ENCODE peak calls at places on chromosomes 7 and 10, in eight cellular contexts. One of them, this sample, is unnamed. For H3K4me1, the result is how much of the 10 kb centered on the place peaks cover.

GRCh38 chr7:13713092-13713491 is 276.4 kb downstream of the ETV1 start:
- DNase-seq in Caco-2: no peak
- DNase-seq in body of pancreas: no peak
- DNase-seq in stomach: no peak
- DNase-seq in mammary epithelial cell: no peak
- DNase-seq in transverse colon: no peak
- DNase-seq in fibroblast of lung: no peak
- DNase-seq in upper lobe of left lung: no peak
- DNase-seq in this sample: no peak

GRCh38 chr10:129470103-129470851 is 3.2 kb downstream of the MGMT start:
- DNase-seq in transverse colon: no peak
- DNase-seq in fibroblast of lung: no peak
- DNase-seq in body of pancreas: peak
- DNase-seq in upper lobe of left lung: no peak
- DNase-seq in Caco-2: peak
- DNase-seq in mammary epithelial cell: no peak
- DNase-seq in stomach: no peak
- DNase-seq in this sample: no peak

GRCh38 chr7:25495342-25495855 is 267.1 kb upstream of the NPVF start:
- DNase-seq in body of pancreas: peak
- DNase-seq in fibroblast of lung: no peak
- DNase-seq in Caco-2: no peak
- DNase-seq in transverse colon: no peak
- DNase-seq in stomach: no peak
- DNase-seq in upper lobe of left lung: peak
- DNase-seq in mammary epithelial cell: no peak
- DNase-seq in this sample: no peak

GRCh38 chr7:157602581-157602980 is 265.8 kb downstream of the DNAJB6 start:
- DNase-seq in transverse colon: no peak
- DNase-seq in upper lobe of left lung: no peak
- DNase-seq in Caco-2: no peak
- DNase-seq in body of pancreas: no peak
- DNase-seq in fibroblast of lung: no peak
- DNase-seq in stomach: no peak
- DNase-seq in mammary epithelial cell: no peak
- DNase-seq in this sample: no peak

GRCh38 chr10:64041185-64041988 is 520.2 kb downstream of the REEP3 start:
- DNase-seq in transverse colon: peak
- DNase-seq in mammary epithelial cell: peak
- DNase-seq in upper lobe of left lung: peak
- DNase-seq in fibroblast of lung: peak
- DNase-seq in stomach: peak
- DNase-seq in Caco-2: peak
- DNase-seq in body of pancreas: peak
- DNase-seq in this sample: peak

GRCh38 chr7:19122018-19122588 is 4.7 kb upstream of the TWIST1 start:
- DNase-seq in upper lobe of left lung: no peak
- DNase-seq in body of pancreas: no peak
- DNase-seq in stomach: no peak
- DNase-seq in fibroblast of lung: peak
- DNase-seq in Caco-2: peak
- DNase-seq in mammary epithelial cell: peak
- DNase-seq in transverse colon: no peak
- DNase-seq in this sample: no peak

GRCh38 chr10:11891776-11892486 is 68.8 kb downstream of the PROSER2 start:
- DNase-seq in stomach: no peak
- DNase-seq in upper lobe of left lung: no peak
- DNase-seq in transverse colon: no peak
- DNase-seq in mammary epithelial cell: no peak
- DNase-seq in fibroblast of lung: no peak
- DNase-seq in Caco-2: no peak
- DNase-seq in body of pancreas: no peak
- DNase-seq in this sample: no peak

GRCh38 chr10:118175148-118175547 is 128.4 kb upstream of the RAB11FIP2 start:
- DNase-seq in Caco-2: no peak
- DNase-seq in mammary epithelial cell: no peak
- DNase-seq in stomach: no peak
- DNase-seq in upper lobe of left lung: no peak
- DNase-seq in transverse colon: no peak
- DNase-seq in body of pancreas: no peak
- DNase-seq in fibroblast of lung: no peak
- DNase-seq in this sample: no peak

GRCh38 chr10:133260895-133261725 is 15.6 kb downstream of the ADAM8 start:
- DNase-seq in fibroblast of lung: peak
- DNase-seq in upper lobe of left lung: peak
- DNase-seq in Caco-2: peak
- DNase-seq in stomach: peak
- DNase-seq in transverse colon: peak
- DNase-seq in mammary epithelial cell: no peak
- DNase-seq in body of pancreas: peak
- DNase-seq in this sample: peak

GRCh38 chr7:114703677-114704076 is 218.2 kb upstream of the MDFIC start:
- DNase-seq in mammary epithelial cell: peak
- DNase-seq in body of pancreas: peak
- DNase-seq in transverse colon: no peak
- DNase-seq in Caco-2: no peak
- DNase-seq in fibroblast of lung: peak
- DNase-seq in upper lobe of left lung: peak
- DNase-seq in stomach: no peak
- DNase-seq in this sample: no peak

GRCh38 chr7:142811154-142811737 is 40.5 kb downstream of the PRSS2 start:
- DNase-seq in body of pancreas: peak
- DNase-seq in Caco-2: peak
- DNase-seq in fibroblast of lung: peak
- DNase-seq in stomach: no peak
- DNase-seq in transverse colon: no peak
- DNase-seq in upper lobe of left lung: no peak
- DNase-seq in mammary epithelial cell: peak
- DNase-seq in this sample: no peak

GRCh38 chr7:130219086-130219620 is 11.5 kb downstream of the SSMEM1 start:
- DNase-seq in upper lobe of left lung: no peak
- DNase-seq in mammary epithelial cell: no peak
- DNase-seq in stomach: no peak
- DNase-seq in fibroblast of lung: no peak
- DNase-seq in transverse colon: no peak
- DNase-seq in Caco-2: no peak
- DNase-seq in body of pancreas: no peak
- DNase-seq in this sample: no peak

GRCh38 chr7:28151965-28152364 is 28.6 kb downstream of the JAZF1 start:
- DNase-seq in transverse colon: no peak
- DNase-seq in fibroblast of lung: peak
- DNase-seq in upper lobe of left lung: no peak
- DNase-seq in Caco-2: no peak
- DNase-seq in body of pancreas: no peak
- DNase-seq in mammary epithelial cell: peak
- DNase-seq in stomach: no peak
- DNase-seq in this sample: no peak

GRCh38 chr7:112204776-112205347 is 1.3 kb downstream of the DOCK4 start:
- DNase-seq in stomach: no peak
- DNase-seq in mammary epithelial cell: peak
- DNase-seq in fibroblast of lung: peak
- DNase-seq in upper lobe of left lung: no peak
- DNase-seq in body of pancreas: no peak
- DNase-seq in transverse colon: no peak
- DNase-seq in Caco-2: no peak
- DNase-seq in this sample: peak

GRCh38 chr7:28483112-28483511 is 70.8 kb downstream of the CREB5 start:
- DNase-seq in Caco-2: no peak
- DNase-seq in upper lobe of left lung: no peak
- DNase-seq in stomach: no peak
- DNase-seq in mammary epithelial cell: no peak
- DNase-seq in transverse colon: no peak
- DNase-seq in fibroblast of lung: peak
- DNase-seq in body of pancreas: no peak
- DNase-seq in this sample: no peak

GRCh38 chr10:73810735-73811465 is 498 bp downstream of the NDST2 start:
- DNase-seq in fibroblast of lung: peak
- DNase-seq in transverse colon: peak
- DNase-seq in upper lobe of left lung: peak
- DNase-seq in body of pancreas: peak
- DNase-seq in stomach: peak
- DNase-seq in mammary epithelial cell: no peak
- DNase-seq in Caco-2: peak
- DNase-seq in this sample: peak

GRCh38 chr10:89207181-89207800 is at the start of gene CH25H:
- DNase-seq in Caco-2: peak
- DNase-seq in body of pancreas: peak
- DNase-seq in upper lobe of left lung: no peak
- DNase-seq in stomach: peak
- DNase-seq in mammary epithelial cell: peak
- DNase-seq in fibroblast of lung: peak
- DNase-seq in transverse colon: peak
- DNase-seq in this sample: peak

GRCh38 chr7:157479326-157479725 is 142.5 kb downstream of the DNAJB6 start:
- DNase-seq in fibroblast of lung: no peak
- DNase-seq in body of pancreas: no peak
- DNase-seq in mammary epithelial cell: no peak
- DNase-seq in Caco-2: no peak
- DNase-seq in stomach: no peak
- DNase-seq in transverse colon: no peak
- DNase-seq in upper lobe of left lung: no peak
- DNase-seq in this sample: no peak

GRCh38 chr7:33789871-33790270 is 115.5 kb upstream of the BMPER start:
- DNase-seq in Caco-2: no peak
- DNase-seq in upper lobe of left lung: no peak
- DNase-seq in fibroblast of lung: peak
- DNase-seq in body of pancreas: no peak
- DNase-seq in transverse colon: no peak
- DNase-seq in mammary epithelial cell: no peak
- DNase-seq in stomach: no peak
- DNase-seq in this sample: no peak

GRCh38 chr7:117531845-117532244 is 52.0 kb downstream of the CFTR start:
- DNase-seq in Caco-2: no peak
- DNase-seq in upper lobe of left lung: no peak
- DNase-seq in stomach: no peak
- DNase-seq in body of pancreas: no peak
- DNase-seq in mammary epithelial cell: no peak
- DNase-seq in transverse colon: no peak
- DNase-seq in fibroblast of lung: no peak
- DNase-seq in this sample: no peak
- H3K4me3 ChIP-seq in Caco-2: no peak
- H3K4me3 ChIP-seq in upper lobe of left lung: no peak
- H3K4me3 ChIP-seq in stomach: no peak
- H3K4me3 ChIP-seq in body of pancreas: no peak
- H3K4me3 ChIP-seq in mammary epithelial cell: no peak
- H3K4me3 ChIP-seq in transverse colon: no peak
- H3K4me3 ChIP-seq in fibroblast of lung: no peak
- H3K4me3 ChIP-seq in this sample: no peak

GRCh38 chr7:99129536-99129935 is 14.4 kb downstream of the SMURF1 start:
- DNase-seq in Caco-2: no peak
- DNase-seq in transverse colon: no peak
- DNase-seq in upper lobe of left lung: no peak
- DNase-seq in fibroblast of lung: no peak
- DNase-seq in stomach: no peak
- DNase-seq in body of pancreas: no peak
- DNase-seq in mammary epithelial cell: no peak
- DNase-seq in this sample: no peak

GRCh38 chr7:99126921-99127553 is 16.9 kb downstream of the SMURF1 start:
- DNase-seq in Caco-2: no peak
- DNase-seq in mammary epithelial cell: no peak
- DNase-seq in fibroblast of lung: no peak
- DNase-seq in body of pancreas: peak
- DNase-seq in upper lobe of left lung: no peak
- DNase-seq in transverse colon: no peak
- DNase-seq in stomach: peak
- DNase-seq in this sample: no peak

GRCh38 chr7:99127636-99128035 is 16.3 kb downstream of the SMURF1 start:
- DNase-seq in transverse colon: no peak
- DNase-seq in upper lobe of left lung: no peak
- DNase-seq in Caco-2: no peak
- DNase-seq in body of pancreas: no peak
- DNase-seq in stomach: no peak
- DNase-seq in fibroblast of lung: peak
- DNase-seq in mammary epithelial cell: no peak
- DNase-seq in this sample: no peak

GRCh38 chr7:99129001-99129400 is 14.9 kb downstream of the SMURF1 start:
- DNase-seq in upper lobe of left lung: no peak
- DNase-seq in body of pancreas: no peak
- DNase-seq in mammary epithelial cell: no peak
- DNase-seq in transverse colon: no peak
- DNase-seq in fibroblast of lung: no peak
- DNase-seq in Caco-2: no peak
- DNase-seq in stomach: no peak
- DNase-seq in this sample: no peak

GRCh38 chr7:99128076-99128950 is 15.6 kb downstream of the SMURF1 start:
- DNase-seq in stomach: no peak
- DNase-seq in upper lobe of left lung: no peak
- DNase-seq in mammary epithelial cell: no peak
- DNase-seq in Caco-2: no peak
- DNase-seq in body of pancreas: peak
- DNase-seq in transverse colon: no peak
- DNase-seq in fibroblast of lung: no peak
- DNase-seq in this sample: no peak
- H3K4me1 ChIP-seq in stomach: half or more
- H3K4me1 ChIP-seq in upper lobe of left lung: half or more
- H3K4me1 ChIP-seq in mammary epithelial cell: under half
- H3K4me1 ChIP-seq in Caco-2: under half
- H3K4me1 ChIP-seq in body of pancreas: half or more
- H3K4me1 ChIP-seq in transverse colon: under half
- H3K4me1 ChIP-seq in fibroblast of lung: under half
- H3K4me1 ChIP-seq in this sample: under half

GRCh38 chr7:47451851-47452205 is 130.1 kb downstream of the TNS3 start:
- DNase-seq in stomach: no peak
- DNase-seq in transverse colon: no peak
- DNase-seq in upper lobe of left lung: no peak
- DNase-seq in fibroblast of lung: peak
- DNase-seq in Caco-2: no peak
- DNase-seq in mammary epithelial cell: no peak
- DNase-seq in body of pancreas: no peak
- DNase-seq in this sample: no peak
- H3K4me3 ChIP-seq in stomach: no peak
- H3K4me3 ChIP-seq in transverse colon: no peak
- H3K4me3 ChIP-seq in upper lobe of left lung: no peak
- H3K4me3 ChIP-seq in fibroblast of lung: no peak
- H3K4me3 ChIP-seq in Caco-2: no peak
- H3K4me3 ChIP-seq in mammary epithelial cell: no peak
- H3K4me3 ChIP-seq in body of pancreas: no peak
- H3K4me3 ChIP-seq in this sample: no peak

DNA sequence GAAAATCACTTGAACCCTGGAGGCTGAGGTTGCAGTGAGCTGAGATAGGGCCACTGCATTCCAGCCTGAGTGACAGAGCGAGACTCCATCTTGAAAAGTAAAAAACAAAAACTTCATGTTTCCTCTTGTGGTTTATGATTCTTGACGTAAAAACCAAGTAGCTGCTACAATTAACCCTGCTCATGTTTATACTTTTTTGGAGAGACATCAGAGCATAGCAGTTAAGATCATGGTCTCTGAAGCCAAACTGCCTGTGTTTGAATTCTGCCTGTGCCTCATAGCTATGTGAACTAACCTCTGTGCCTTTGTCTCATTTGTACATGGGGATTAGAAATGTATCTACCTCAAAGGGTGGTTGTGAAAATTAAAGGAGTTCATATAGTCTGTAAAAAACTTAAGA is 27.2 kb downstream of the SUV39H2 start:
- DNase-seq in body of pancreas: no peak
- DNase-seq in fibroblast of lung: no peak
- DNase-seq in stomach: no peak
- DNase-seq in upper lobe of left lung: no peak
- DNase-seq in transverse colon: no peak
- DNase-seq in mammary epithelial cell: no peak
- DNase-seq in Caco-2: no peak
- DNase-seq in this sample: no peak
- H3K4me1 ChIP-seq in body of pancreas: under half
- H3K4me1 ChIP-seq in fibroblast of lung: under half
- H3K4me1 ChIP-seq in stomach: under half
- H3K4me1 ChIP-seq in upper lobe of left lung: under half
- H3K4me1 ChIP-seq in transverse colon: under half
- H3K4me1 ChIP-seq in mammary epithelial cell: under half
- H3K4me1 ChIP-seq in Caco-2: under half
- H3K4me1 ChIP-seq in this sample: under half

This sample was measured in colonic mucosa.